ENCODE peak calls at places on chromosome 13, in seven cellular contexts. F is IMR-90; L is lung; N is mesendoderm; K is naive thymus-derived CD4-positive, alpha-beta T cell; R is ascending aorta; O is tibial nerve. E is an unnamed sample.

GRCh38 chr13:50069255-50069654 is 54.0 kb downstream of the KCNRG start:
- DNase-seq in F (peak; percentile 52), L (no peak), N (no peak), K (no peak), R (no peak), O (no peak), E (no peak)

GRCh38 chr13:33798023-33798422 is 19.9 kb upstream of the RFC3 start:
- DNase-seq in F (no peak), L (no peak), N (no peak), K (no peak), R (no peak), O (no peak), E (no peak)

GRCh38 chr13:52449323-52450011 is 967 bp downstream of the VPS36 start:
- DNase-seq in F (no peak), L (no peak), N (peak; percentile 4), K (no peak), R (no peak), O (no peak), E (no peak)

GRCh38 chr13:79346300-79346914 is 59.6 kb downstream of the RBM26 start:
- DNase-seq in F (no peak), L (no peak), N (no peak), K (no peak), R (no peak), O (no peak), E (no peak)

GRCh38 chr13:79492313-79492798 is 11.4 kb downstream of the NDFIP2 start:
- DNase-seq in F (peak; percentile 13), L (no peak), N (peak; percentile 61), K (peak; percentile 47), R (no peak), O (no peak), E (no peak)

GRCh38 chr13:24288870-24289269 is 20.5 kb upstream of the C1QTNF9 start:
- DNase-seq in F (peak; percentile 47), L (no peak), N (no peak), K (no peak), R (no peak), O (no peak), E (no peak)

GRCh38 chr13:75931116-75931515 is 295.0 kb downstream of the LMO7 start:
- DNase-seq in F (peak; percentile 11), L (no peak), N (no peak), K (no peak), R (no peak), O (no peak), E (no peak)

GRCh38 chr13:74070065-74070464 is 64.1 kb downstream of the KLF12 start:
- DNase-seq in F (no peak), L (no peak), N (no peak), K (no peak), R (no peak), O (no peak), E (no peak)

GRCh38 chr13:39279077-39279476 is 240.8 kb downstream of the NHLRC3 start:
- DNase-seq in F (no peak), L (no peak), N (no peak), K (no peak), R (no peak), O (no peak), E (no peak)

GRCh38 chr13:27347373-27347772 is 76.7 kb downstream of the RASL11A start:
- DNase-seq in F (peak; percentile 43), L (no peak), N (no peak), K (no peak), R (no peak), O (no peak), E (no peak)

GRCh38 chr13:34990399-34991224 is 48.5 kb downstream of the NBEA start:
- DNase-seq in F (no peak), L (no peak), N (no peak), K (no peak), R (no peak), O (no peak), E (no peak)

GRCh38 chr13:99083976-99084375 is 106.1 kb upstream of the DOCK9 start:
- DNase-seq in F (no peak), L (no peak), N (no peak), K (no peak), R (no peak), O (no peak), E (no peak)

GRCh38 chr13:79457948-79458347 is 23.0 kb upstream of the NDFIP2 start:
- DNase-seq in F (peak; percentile 91), L (no peak), N (peak; percentile 82), K (no peak), R (no peak), O (no peak), E (no peak)

GRCh38 chr13:24627864-24628418 is 52.3 kb upstream of the ATP12A start:
- DNase-seq in F (no peak), L (no peak), N (peak; percentile 51), K (no peak), R (no peak), O (no peak), E (no peak)

GRCh38 chr13:76992548-76993001 is 694 bp downstream of the CLN5 start:
- DNase-seq in F (peak; percentile 23), L (no peak), N (peak; percentile 46), K (peak; percentile 29), R (no peak), O (peak; percentile 42), E (peak; percentile 16)

GRCh38 chr13:29849071-29849541 is 1.3 kb downstream of the UBL3 start:
- DNase-seq in F (peak; percentile 22), L (peak; percentile 46), N (peak; percentile 46), K (no peak), R (peak; percentile 67), O (peak; percentile 46), E (no peak)

DNA sequence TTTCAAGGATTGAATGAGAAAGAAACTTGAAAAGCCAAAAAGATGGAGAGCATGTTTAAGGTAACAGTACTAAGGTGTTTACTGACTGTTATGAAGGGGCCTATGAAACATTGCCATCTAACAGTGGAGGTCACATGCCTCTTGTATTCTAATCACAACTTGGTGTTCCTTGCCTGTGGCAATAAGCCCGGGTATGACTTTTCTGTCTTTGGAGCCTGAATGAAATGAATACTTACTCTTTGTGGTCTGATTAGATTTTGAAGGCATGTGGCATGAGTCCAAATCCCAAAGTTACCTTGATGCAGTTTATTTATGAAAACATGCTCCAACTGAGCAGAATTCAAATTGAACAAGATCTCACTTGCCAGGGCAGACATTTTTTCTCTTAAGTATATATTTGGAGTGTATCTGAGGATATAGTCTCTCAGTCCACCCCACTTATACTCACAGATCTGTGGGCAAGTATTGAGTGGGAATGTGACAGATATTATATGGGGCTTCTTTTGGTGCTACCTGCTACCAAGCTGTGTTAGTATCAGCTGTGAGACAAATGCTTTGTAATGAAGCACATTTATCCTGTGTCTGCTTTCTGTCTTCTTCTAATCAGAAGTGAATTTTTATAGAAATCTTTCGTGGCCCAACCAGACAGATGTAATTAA is 67.5 kb downstream of the B3GLCT start:
- DNase-seq in F (no peak), L (no peak), N (no peak), K (no peak), R (no peak), O (no peak), E (no peak)
- H3K27ac ChIP-seq in F (no peak overlapping the region), L (no peak overlapping the region), N (no peak overlapping the region), K (no peak overlapping the region), R (no peak overlapping the region), O (no peak overlapping the region), E (no peak overlapping the region)

GRCh38 chr13:113317031-113317430 is 20.0 kb downstream of the LAMP1 start:
- DNase-seq in F (no peak), L (no peak), N (no peak), K (no peak), R (no peak), O (no peak), E (no peak)
- H3K4me3 ChIP-seq in F (no peak overlapping the region), L (no peak overlapping the region), N (no peak overlapping the region), K (no peak overlapping the region), R (no peak overlapping the region), O (no peak overlapping the region), E (no peak overlapping the region)

GRCh38 chr13:42986176-42986574 is 5.9 kb downstream of the EPSTI1 start:
- DNase-seq in F (no peak), L (no peak), N (no peak), K (no peak), R (no peak), O (no peak), E (no peak)

GRCh38 chr13:42981317-42981716 is 10.7 kb downstream of the EPSTI1 start:
- DNase-seq in F (peak; percentile 54), L (no peak), N (no peak), K (no peak), R (no peak), O (no peak), E (no peak)

GRCh38 chr13:42984691-42985090 is 7.3 kb downstream of the EPSTI1 start:
- DNase-seq in F (no peak), L (no peak), N (no peak), K (no peak), R (no peak), O (no peak), E (no peak)

GRCh38 chr13:42981853-42982252 is 10.2 kb downstream of the EPSTI1 start:
- DNase-seq in F (no peak), L (no peak), N (peak; percentile 95), K (no peak), R (no peak), O (no peak), E (no peak)

GRCh38 chr13:42985312-42986175 is 6.5 kb downstream of the EPSTI1 start:
- DNase-seq in F (no peak), L (no peak), N (no peak), K (no peak), R (no peak), O (peak; percentile 44), E (peak; percentile 29)
- H3K4me1 ChIP-seq in F (no peaks in the 10 kb centered on the region), L (peaks cover 4% of the 10 kb centered on the region), N (peaks cover 6% of the 10 kb centered on the region), K (no peaks in the 10 kb centered on the region), R (no peaks in the 10 kb centered on the region), O (no peaks in the 10 kb centered on the region), E (peaks cover 27% of the 10 kb centered on the region)

GRCh38 chr13:110349239-110349638 is 42.2 kb downstream of the COL4A2 start:
- DNase-seq in F (no peak), L (no peak), N (no peak), K (no peak), R (peak; percentile 53), O (no peak), E (no peak)

GRCh38 chr13:110351636-110352420 is 44.7 kb downstream of the COL4A2 start:
- DNase-seq in F (no peak), L (no peak), N (no peak), K (no peak), R (peak; percentile 62), O (no peak), E (no peak)

GRCh38 chr13:110348751-110349150 is 41.7 kb downstream of the COL4A2 start:
- DNase-seq in F (no peak), L (no peak), N (no peak), K (no peak), R (no peak), O (no peak), E (no peak)

GRCh38 chr13:110352735-110353134 is 45.7 kb downstream of the COL4A2 start:
- DNase-seq in F (no peak), L (no peak), N (no peak), K (no peak), R (no peak), O (no peak), E (no peak)

GRCh38 chr13:110350509-110350908 is 43.4 kb downstream of the COL4A2 start:
- DNase-seq in F (no peak), L (no peak), N (no peak), K (no peak), R (peak; percentile 57), O (no peak), E (no peak)
- H3K27ac ChIP-seq in F (no peak overlapping the region), L (no peak overlapping the region), N (no peak overlapping the region), K (no peak overlapping the region), R (peak overlapping the region; percentile 95), O (no peak overlapping the region), E (peak overlapping the region; percentile 21)